ENCODE peak calls at places on chromosomes 3 and 15, in four cellular contexts. K is breast epithelium, S is adrenal gland, E is ovary. L is an unnamed sample. For H3K4me1, the result is how much of the 10 kb centered on the place peaks cover.

GRCh38 chr3:72185549-72186484 is 400.9 kb upstream of the PROK2 start:
- DNase-seq in S (peak), K (no peak), E (no peak), L (no peak)

GRCh38 chr3:127097516-127097915 is 95.4 kb upstream of the PRR23E start:
- DNase-seq in S (no peak), E (no peak), K (no peak), L (peak)

GRCh38 chr15:68644088-68644904 is 65.5 kb downstream of the CORO2B start:
- DNase-seq in E (no peak), S (no peak), K (peak), L (peak)

GRCh38 chr3:171566803-171567422 is 106.7 kb upstream of the TNIK start:
- DNase-seq in K (no peak), S (no peak), E (no peak), L (no peak)

GRCh38 chr3:12187448-12188327 is 29.0 kb upstream of the TIMP4 start:
- DNase-seq in S (no peak), K (no peak), E (peak), L (no peak)

GRCh38 chr3:114411811-114412803 is 118.3 kb downstream of the TIGIT start:
- DNase-seq in E (peak), S (peak), K (no peak), L (no peak)

GRCh38 chr3:64143399-64144130 is 81.7 kb downstream of the PRICKLE2 start:
- DNase-seq in K (no peak), S (peak), E (no peak), L (no peak)

GRCh38 chr3:186998937-186999368 is 68.6 kb downstream of the ST6GAL1 start:
- DNase-seq in S (no peak), K (no peak), E (no peak), L (no peak)

GRCh38 chr3:36362973-36363372 is 17.3 kb upstream of the STAC start:
- DNase-seq in K (no peak), E (no peak), S (peak), L (no peak)

GRCh38 chr3:151107177-151107576 is 21.7 kb downstream of the MED12L start:
- DNase-seq in K (no peak), S (no peak), E (no peak), L (no peak)

GRCh38 chr15:55710286-55710685 is 32.7 kb downstream of the PRTG start:
- DNase-seq in K (no peak), S (no peak), E (no peak), L (no peak)

GRCh38 chr3:142028174-142028833 is 121.0 kb downstream of the TFDP2 start:
- DNase-seq in E (no peak), K (no peak), S (no peak), L (no peak)

GRCh38 chr3:178439504-178439903 is 96.7 kb upstream of the KCNMB2 start:
- DNase-seq in K (no peak), E (no peak), S (peak), L (no peak)

GRCh38 chr15:69629631-69630161 is 177.1 kb downstream of the RPLP1 start:
- DNase-seq in S (no peak), K (no peak), E (no peak), L (no peak)

GRCh38 chr3:63508305-63508704 is 144.2 kb upstream of the SNTN start:
- DNase-seq in K (no peak), S (no peak), E (no peak), L (no peak)

GRCh38 chr3:8320711-8321458 is 180.7 kb upstream of the LMCD1 start:
- DNase-seq in S (no peak), E (no peak), K (no peak), L (no peak)

GRCh38 chr15:97691799-97692198 is 268.7 kb upstream of the ARRDC4 start:
- DNase-seq in E (no peak), K (no peak), S (no peak), L (no peak)

GRCh38 chr3:71495708-71496472 is 87.6 kb downstream of the FOXP1 start:
- DNase-seq in E (no peak), K (no peak), S (no peak), L (no peak)

GRCh38 chr3:55307622-55308021 is 179.5 kb downstream of the WNT5A start:
- DNase-seq in E (no peak), K (no peak), S (no peak), L (no peak)

GRCh38 chr3:141797167-141797773 is 34.1 kb downstream of the GRK7 start:
- DNase-seq in S (peak), K (no peak), E (peak), L (peak)

GRCh38 chr3:11705049-11705448 is 61.3 kb upstream of the VGLL4 start:
- DNase-seq in S (no peak), E (no peak), K (no peak), L (peak)

GRCh38 chr15:58282060-58282708 is 144.0 kb downstream of the AQP9 start:
- DNase-seq in S (no peak), K (no peak), E (no peak), L (no peak)

GRCh38 chr3:22922317-22922716 is 280.8 kb upstream of the UBE2E2 start:
- DNase-seq in S (no peak), E (no peak), K (no peak), L (no peak)

GRCh38 chr3:77071806-77072205 is 31.9 kb downstream of the ROBO2 start:
- DNase-seq in S (no peak), E (no peak), K (no peak), L (no peak)

GRCh38 chr3:52679139-52679538 is 6.6 kb downstream of the PBRM1 start:
- DNase-seq in E (no peak), K (no peak), S (no peak), L (no peak)

GRCh38 chr3:100169186-100169585 is 54.9 kb upstream of the FILIP1L start:
- DNase-seq in K (no peak), S (peak), E (peak), L (no peak)

GRCh38 chr15:34693053-34693744 is 61.6 kb downstream of the GJD2 start:
- DNase-seq in K (no peak), E (no peak), S (no peak), L (no peak)

GRCh38 chr15:66908503-66909095 is 156.8 kb upstream of the SMAD3 start:
- DNase-seq in E (no peak), K (no peak), S (no peak), L (peak)

GRCh38 chr3:15796771-15797599 is 794 bp downstream of the ANKRD28 start:
- DNase-seq in S (peak), K (no peak), E (no peak), L (no peak)

GRCh38 chr3:54670269-54671000 is 257.4 kb downstream of the LRTM1 start:
- DNase-seq in S (no peak), E (no peak), K (no peak), L (no peak)

GRCh38 chr3:28243424-28244106 is 2.1 kb downstream of the CMC1 start:
- DNase-seq in K (no peak), E (no peak), S (no peak), L (no peak)

GRCh38 chr3:58333206-58334012 is 717 bp downstream of the PXK start:
- DNase-seq in E (no peak), S (peak), K (no peak), L (no peak)

GRCh38 chr3:172285844-172286243 is 162.4 kb downstream of the GHSR start:
- DNase-seq in E (no peak), K (no peak), S (no peak), L (no peak)

GRCh38 chr3:170054204-170054603 is 16.4 kb downstream of the GPR160 start:
- DNase-seq in K (no peak), S (no peak), E (no peak), L (no peak)

GRCh38 chr15:87357608-87358007 is 898.9 kb downstream of the NTRK3 start:
- DNase-seq in E (no peak), S (no peak), K (no peak), L (no peak)

GRCh38 chr15:52099654-52100272 is 12.8 kb downstream of the BCL2L10 start:
- DNase-seq in E (no peak), S (no peak), K (no peak), L (no peak)

GRCh38 chr3:168248383-168249047 is 152.8 kb upstream of the GOLIM4 start:
- DNase-seq in E (no peak), S (no peak), K (no peak), L (no peak)

GRCh38 chr3:88876724-88877123 is 230.7 kb upstream of the EPHA3 start:
- DNase-seq in E (no peak), K (no peak), S (no peak), L (no peak)

GRCh38 chr3:88882121-88882520 is 225.3 kb upstream of the EPHA3 start:
- DNase-seq in S (no peak), K (no peak), E (no peak), L (no peak)

GRCh38 chr3:88879905-88880304 is 227.5 kb upstream of the EPHA3 start:
- DNase-seq in S (no peak), K (no peak), E (no peak), L (no peak)
- H3K4me3 ChIP-seq in S (no peak), K (no peak), E (no peak), L (no peak)

GRCh38 chr15:40331637-40332036 is 8.1 kb downstream of the INAFM2 start:
- DNase-seq in E (no peak), S (no peak), K (no peak), L (no peak)
- TF ChIP-seq POLR2A in E (no peak), S (no peak), K (no peak), L (no peak)

DNA sequence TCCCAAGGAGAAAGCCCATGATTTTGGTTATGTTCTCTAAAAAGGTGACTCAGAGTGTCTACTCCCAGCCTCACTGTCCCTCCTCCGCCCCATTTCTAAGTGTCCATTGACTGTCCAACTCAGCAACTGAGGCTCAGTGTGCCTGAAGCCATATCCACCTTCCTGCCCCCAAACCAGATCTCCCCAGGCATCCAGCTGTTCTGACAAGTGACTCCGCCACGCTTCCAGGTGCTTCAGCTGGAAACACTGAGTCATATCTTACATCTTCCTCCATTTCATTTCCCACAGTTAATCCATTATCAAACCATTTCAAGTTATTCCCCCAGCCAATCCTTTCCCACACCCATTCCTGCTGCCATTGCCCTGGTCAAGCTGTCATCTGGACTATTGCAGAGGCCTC is 17.2 kb downstream of the MAGEF1 start:
- DNase-seq in S (no peak), E (no peak), K (no peak), L (no peak)
- H3K4me1 ChIP-seq in S (under half), E (under half), K (under half), L (under half)

GRCh38 chr3:130731817-130732216 is 14.8 kb downstream of the PIK3R4 start:
- DNase-seq in S (no peak), K (no peak), E (no peak), L (no peak)

GRCh38 chr3:130725746-130726145 is 20.9 kb downstream of the PIK3R4 start:
- DNase-seq in S (no peak), E (no peak), K (no peak), L (no peak)

GRCh38 chr3:130733236-130733884 is 13.3 kb downstream of the PIK3R4 start:
- DNase-seq in S (no peak), E (no peak), K (no peak), L (no peak)

GRCh38 chr3:130729154-130729553 is 17.5 kb downstream of the PIK3R4 start:
- DNase-seq in K (no peak), S (no peak), E (no peak), L (no peak)

GRCh38 chr3:130728037-130728436 is 18.6 kb downstream of the PIK3R4 start:
- DNase-seq in K (no peak), E (no peak), S (no peak), L (no peak)
- H3K4me3 ChIP-seq in K (no peak), E (no peak), S (no peak), L (no peak)

DNA sequence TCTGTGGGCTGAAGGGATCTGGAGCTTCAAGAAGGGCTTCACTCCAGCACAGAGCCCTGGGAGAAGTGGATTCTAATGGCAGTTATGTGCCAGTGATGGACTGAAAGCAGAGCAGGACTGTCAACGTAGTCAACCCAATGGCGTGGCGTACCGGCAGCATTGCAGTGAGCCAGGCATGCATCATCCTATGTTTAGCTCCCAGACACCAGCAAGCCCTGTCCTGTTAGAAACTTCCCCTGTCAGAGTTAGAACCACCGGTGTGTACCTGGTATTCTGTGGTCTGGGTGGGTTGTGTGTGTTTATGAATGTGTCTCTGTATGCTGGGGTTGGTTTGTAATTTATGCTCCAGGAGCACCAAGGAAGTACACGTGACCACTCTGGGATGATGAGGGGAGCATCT is 86.3 kb downstream of the CLSTN2 start:
- DNase-seq in K (no peak), S (no peak), E (no peak), L (no peak)
- TF ChIP-seq POLR2A in K (no peak), S (no peak), E (no peak), L (no peak)

GRCh38 chr3:50157821-50158556 is 2.9 kb downstream of the SEMA3F start:
- DNase-seq in K (no peak), S (no peak), E (no peak), L (no peak)
- H3K4me1 ChIP-seq in K (under half), S (under half), E (under half), L (half or more)

DNA sequence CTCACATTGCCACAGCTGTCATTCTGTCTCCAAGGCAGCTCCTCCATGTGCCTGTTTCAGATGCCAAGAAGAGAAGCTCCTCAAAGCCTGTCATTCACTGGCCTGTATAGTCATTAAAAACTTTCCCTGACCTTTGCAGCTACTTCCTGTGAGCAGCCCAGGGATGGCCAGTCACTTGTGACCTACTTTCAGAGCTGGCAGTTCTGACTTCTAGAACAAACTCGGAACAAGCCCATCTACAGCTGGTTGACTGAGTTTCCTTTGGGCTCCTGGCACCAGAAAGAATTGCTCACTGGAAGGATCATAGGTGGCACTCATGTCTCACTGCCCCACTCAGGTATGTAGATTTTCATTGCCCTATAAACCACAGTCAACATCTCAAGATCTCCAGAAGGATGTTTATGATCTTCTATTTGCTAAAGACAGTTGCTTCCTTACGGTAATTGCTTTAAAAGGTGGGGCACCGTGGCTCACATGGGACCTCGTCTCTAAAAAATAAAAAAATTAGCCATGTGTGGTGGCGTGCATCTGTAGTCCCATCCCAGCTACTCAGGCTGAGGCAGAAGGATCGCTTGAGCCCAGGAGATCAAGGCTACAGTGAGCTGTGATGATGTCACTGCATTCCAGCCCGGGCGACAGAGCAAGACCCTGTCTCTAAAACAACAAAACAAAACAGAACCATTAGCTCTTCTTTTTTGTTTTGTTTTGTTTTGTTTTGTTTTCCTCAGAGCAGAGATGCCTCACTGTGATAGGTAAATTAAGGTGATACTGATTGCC is 11.2 kb upstream of the ATP13A3 start:
- DNase-seq in S (peak), E (no peak), K (no peak), L (no peak)
- H3K4me3 ChIP-seq in S (no peak), E (no peak), K (no peak), L (no peak)

L was measured in suprapubic skin.